ENCODE peak calls at places on chromosome 15, in four cellular contexts. X is HL-60, V is K562, U is GM12878. Z is an unnamed sample.

GRCh38 chr15:52709172-52709979 is 30.2 kb upstream of the ATOSA start:
- DNase-seq in X (no peak), V (no peak), U (no peak), Z (no peak)

GRCh38 chr15:78205337-78205736 is 29.0 kb downstream of the ACSBG1 start:
- DNase-seq in X (no peak), V (no peak), U (no peak), Z (no peak)

GRCh38 chr15:66673410-66674322 is 28.4 kb upstream of the SMAD6 start:
- DNase-seq in X (no peak), V (peak; percentile 91), U (no peak), Z (no peak)

GRCh38 chr15:70875001-70875782 is 17.0 kb downstream of the THAP10 start:
- DNase-seq in X (no peak), V (no peak), U (no peak), Z (no peak)

GRCh38 chr15:45855907-45856579 is 221.2 kb downstream of the SQOR start:
- DNase-seq in X (no peak), V (no peak), U (no peak), Z (no peak)

GRCh38 chr15:29734917-29735572 is 87.2 kb downstream of the TJP1 start:
- DNase-seq in X (no peak), V (no peak), U (no peak), Z (no peak)

GRCh38 chr15:82106671-82107070 is 60.9 kb upstream of the MEX3B start:
- DNase-seq in X (no peak), V (no peak), U (no peak), Z (no peak)

GRCh38 chr15:64045774-64046346 is 425 bp downstream of the DAPK2 start:
- DNase-seq in X (no peak), V (no peak), U (no peak), Z (peak; percentile 64)

GRCh38 chr15:85473455-85473854 is 93.1 kb downstream of the AKAP13 start:
- DNase-seq in X (no peak), V (no peak), U (no peak), Z (no peak)

GRCh38 chr15:90701880-90702630 is 15.1 kb upstream of the BLM start:
- DNase-seq in X (peak; percentile 68), V (no peak), U (no peak), Z (no peak)

GRCh38 chr15:98568382-98569017 is 79.8 kb upstream of the IGF1R start:
- DNase-seq in X (no peak), V (no peak), U (no peak), Z (no peak)

GRCh38 chr15:31437686-31438085 is 111.1 kb downstream of the KLF13 start:
- DNase-seq in X (no peak), V (no peak), U (no peak), Z (no peak)

GRCh38 chr15:33357845-33358244 is 47.1 kb downstream of the RYR3 start:
- DNase-seq in X (no peak), V (no peak), U (no peak), Z (no peak)

GRCh38 chr15:98806275-98806895 is 158.0 kb downstream of the IGF1R start:
- DNase-seq in X (no peak), V (no peak), U (no peak), Z (no peak)

GRCh38 chr15:52496776-52497470 is 31.8 kb downstream of the MYO5A start:
- DNase-seq in X (peak; percentile 68), V (no peak), U (no peak), Z (no peak)

GRCh38 chr15:86610038-86610437 is 530.4 kb downstream of the AGBL1 start:
- DNase-seq in X (no peak), V (no peak), U (no peak), Z (no peak)

GRCh38 chr15:86615411-86615810 is 535.7 kb downstream of the AGBL1 start:
- DNase-seq in X (no peak), V (no peak), U (no peak), Z (no peak)

GRCh38 chr15:86609275-86609674 is 529.6 kb downstream of the AGBL1 start:
- DNase-seq in X (no peak), V (no peak), U (no peak), Z (no peak)

GRCh38 chr15:86608461-86608860 is 528.8 kb downstream of the AGBL1 start:
- DNase-seq in X (no peak), V (no peak), U (no peak), Z (no peak)

DNA sequence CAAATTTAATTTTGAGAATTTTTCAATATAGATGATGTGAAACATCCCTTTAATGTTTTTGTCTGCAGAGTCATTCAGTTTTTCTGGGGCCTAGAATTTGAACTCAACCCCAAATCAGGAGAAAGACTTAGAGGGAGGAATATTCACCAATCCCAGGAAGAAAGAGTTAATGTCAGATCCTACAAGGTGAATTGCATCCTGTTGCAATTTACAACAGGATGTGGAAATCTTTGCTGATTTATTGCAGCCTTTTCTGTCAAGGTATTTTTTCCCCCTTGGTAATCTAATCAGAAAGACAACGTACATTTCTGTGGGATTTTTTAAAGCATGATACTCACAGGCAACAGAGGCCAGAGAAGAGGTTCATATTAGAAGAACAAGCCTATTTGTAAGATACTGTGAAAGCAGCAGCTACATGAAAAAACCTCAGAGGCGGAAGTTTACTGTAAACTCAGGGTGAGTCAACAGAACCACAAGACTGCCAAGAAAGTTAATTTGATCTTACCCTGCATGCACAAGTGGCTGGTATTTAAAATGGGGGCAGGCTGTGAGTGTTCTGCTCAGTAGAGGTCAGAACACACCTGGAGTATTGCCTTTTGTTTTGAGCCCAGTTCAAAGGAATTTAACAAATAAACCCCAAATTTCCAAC is 531.8 kb downstream of the AGBL1 start:
- DNase-seq in X (no peak), V (no peak), U (no peak), Z (no peak)
- TF ChIP-seq SPI1 in X (no peak), V (no peak), U (no peak), Z (no peak)

GRCh38 chr15:74227968-74228722 is 8.0 kb upstream of the CCDC33 start:
- DNase-seq in X (no peak), V (no peak), U (no peak), Z (no peak)

GRCh38 chr15:74225928-74226327 is 10.2 kb upstream of the CCDC33 start:
- DNase-seq in X (no peak), V (no peak), U (no peak), Z (no peak)

GRCh38 chr15:74229686-74230085 is 6.4 kb upstream of the CCDC33 start:
- DNase-seq in X (no peak), V (no peak), U (no peak), Z (no peak)

GRCh38 chr15:74228723-74229081 is 7.4 kb upstream of the CCDC33 start:
- DNase-seq in X (no peak), V (no peak), U (no peak), Z (no peak)

DNA sequence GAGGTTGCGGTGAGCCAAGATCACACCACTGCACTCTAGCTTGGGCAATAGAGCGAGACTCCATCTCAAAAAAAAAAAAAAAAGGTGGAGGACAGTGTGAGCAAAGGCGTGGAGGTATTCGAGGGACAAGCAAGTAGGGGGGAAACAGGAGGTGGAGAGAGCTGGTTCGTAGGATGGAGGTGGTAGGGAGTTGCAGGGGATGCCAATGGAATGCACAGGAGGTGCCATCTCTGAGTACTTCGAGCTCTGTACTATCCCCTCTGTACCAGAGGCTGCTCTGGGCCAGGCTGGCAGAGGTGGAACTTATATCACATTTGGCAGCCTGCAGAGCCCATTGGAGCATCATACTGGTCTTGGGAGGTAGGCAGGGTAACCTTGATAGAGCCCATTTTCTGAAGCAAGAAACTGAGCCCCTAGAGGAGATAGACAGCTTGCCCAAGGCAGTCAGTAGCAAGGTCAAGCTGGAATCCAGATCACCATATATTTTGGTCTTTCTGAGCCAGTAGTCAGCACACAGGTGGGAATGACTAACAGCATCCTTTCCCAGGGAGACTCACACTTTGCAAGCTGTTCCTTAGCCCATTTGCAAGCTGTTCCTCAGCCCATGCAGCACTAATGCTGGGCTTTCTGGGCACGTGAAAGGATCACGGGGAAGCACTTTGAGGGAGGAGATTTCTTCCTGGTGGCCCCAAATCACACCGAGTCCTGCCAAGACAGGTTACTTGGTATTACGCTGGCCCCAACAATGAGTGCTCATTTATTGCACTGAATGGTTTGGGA is 9.2 kb upstream of the CCDC33 start:
- DNase-seq in X (no peak), V (no peak), U (no peak), Z (no peak)
- TF ChIP-seq SPI1 in X (no peak), V (no peak), U (no peak), Z (no peak)

GRCh38 chr15:39226169-39226964 is 354.5 kb upstream of the THBS1 start:
- DNase-seq in X (no peak), V (no peak), U (no peak), Z (no peak)
- TF ChIP-seq SPI1 in X (no peak), V (no peak), U (no peak), Z (no peak)

DNA sequence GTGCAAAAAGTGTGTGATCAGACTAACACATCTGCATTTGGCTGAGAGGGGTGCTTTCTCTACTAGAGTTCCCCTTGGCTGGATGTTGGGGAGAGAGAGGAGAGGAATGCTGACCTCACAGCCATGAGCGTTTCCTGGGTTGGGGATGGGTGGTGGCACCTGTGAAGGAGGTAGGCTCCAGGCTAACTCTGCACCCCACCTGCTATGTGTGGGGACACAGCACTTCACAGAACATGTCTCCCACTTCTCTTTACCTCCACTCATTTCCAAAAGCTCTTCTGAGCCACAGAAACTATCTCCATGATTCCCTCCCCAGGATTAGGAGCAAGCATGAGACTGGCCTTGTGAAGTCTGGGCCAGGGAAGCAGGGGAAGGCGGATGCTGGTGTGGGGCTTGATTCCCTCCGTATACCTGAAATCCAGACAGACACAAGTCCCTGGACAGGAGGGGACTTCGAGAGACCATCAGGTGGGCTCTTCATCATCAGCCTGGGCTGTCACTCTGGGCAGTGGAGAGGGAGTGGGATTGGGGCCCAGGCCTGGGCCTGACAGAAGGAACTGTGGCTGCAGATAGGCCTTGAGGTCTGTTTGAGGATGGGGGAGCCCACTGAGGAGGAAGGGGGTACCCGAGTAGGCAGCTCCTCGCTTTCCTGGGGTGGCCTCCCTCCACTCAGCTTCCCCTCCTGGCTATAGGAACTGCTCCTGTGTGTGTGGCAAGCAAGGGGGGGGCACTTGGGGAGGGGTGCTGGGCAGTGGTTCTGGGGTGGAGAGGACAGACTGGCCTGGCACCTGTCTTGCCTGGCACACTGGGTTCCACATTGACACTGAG is 40.7 kb downstream of the FEM1B start:
- DNase-seq in X (no peak), V (no peak), U (no peak), Z (no peak)
- TF ChIP-seq SPI1 in X (no peak), V (no peak), U (no peak), Z (no peak)